ENCODE peak calls at places on chromosomes 12 and 14, in four cellular contexts. T is K562, J is stomach, A is Peyer's patch. W is an unnamed sample.

GRCh38 chr14:51865953-51866747 is 5.7 kb downstream of the GNG2 start:
- DNase-seq in A (no peak), T (no peak), J (no peak), W (no peak)

GRCh38 chr12:124259168-124260066 is 35.5 kb upstream of the RFLNA start:
- DNase-seq in A (no peak), J (no peak), T (peak; percentile 62), W (no peak)

GRCh38 chr12:28237423-28237822 is 47.2 kb downstream of the CCDC91 start:
- DNase-seq in A (no peak), J (no peak), T (no peak), W (no peak)

GRCh38 chr14:30915596-30915995 is 41.2 kb downstream of the COCH start:
- DNase-seq in J (no peak), T (no peak), A (no peak), W (no peak)

GRCh38 chr12:8780389-8780788 is 42.0 kb upstream of the A2ML1 start:
- DNase-seq in A (no peak), T (peak; percentile 15), J (no peak), W (peak; percentile 18)

GRCh38 chr12:124028560-124028935 is 55.5 kb downstream of the ZNF664 start:
- DNase-seq in J (no peak), A (no peak), T (no peak), W (no peak)

GRCh38 chr12:49655595-49656236 is 32.4 kb downstream of the PRPF40B start:
- DNase-seq in J (no peak), T (no peak), A (no peak), W (no peak)

GRCh38 chr12:40198601-40199000 is 26.2 kb upstream of the LRRK2 start:
- DNase-seq in J (no peak), T (no peak), A (no peak), W (no peak)

GRCh38 chr12:72865921-72866320 is 593.8 kb downstream of the TRHDE start:
- DNase-seq in A (no peak), T (no peak), J (no peak), W (no peak)

GRCh38 chr12:75116611-75117010 is 93.0 kb downstream of the KCNC2 start:
- DNase-seq in T (no peak), J (no peak), A (no peak), W (no peak)

GRCh38 chr12:62600038-62600437 is 133.4 kb downstream of the MON2 start:
- DNase-seq in J (no peak), T (no peak), A (no peak), W (no peak)

GRCh38 chr14:71143391-71144290 is 236.4 kb downstream of the PCNX1 start:
- DNase-seq in A (no peak), J (no peak), T (peak; percentile 19), W (peak; percentile 64)

GRCh38 chr12:32753605-32754004 is 2.1 kb downstream of the YARS2 start:
- DNase-seq in A (no peak), T (no peak), J (no peak), W (no peak)

GRCh38 chr12:32756476-32757158 is 920 bp upstream of the YARS2 start:
- DNase-seq in T (no peak), A (no peak), J (no peak), W (no peak)

GRCh38 chr12:32755051-32755653 is 545 bp downstream of the YARS2 start:
- DNase-seq in J (peak; percentile 72), T (peak; percentile 66), A (peak; percentile 83), W (peak; percentile 41)

GRCh38 chr12:32755654-32756475 is at the start of gene YARS2:
- DNase-seq in J (peak; percentile 97), T (peak; percentile 89), A (peak; percentile 88), W (peak; percentile 95)

DNA sequence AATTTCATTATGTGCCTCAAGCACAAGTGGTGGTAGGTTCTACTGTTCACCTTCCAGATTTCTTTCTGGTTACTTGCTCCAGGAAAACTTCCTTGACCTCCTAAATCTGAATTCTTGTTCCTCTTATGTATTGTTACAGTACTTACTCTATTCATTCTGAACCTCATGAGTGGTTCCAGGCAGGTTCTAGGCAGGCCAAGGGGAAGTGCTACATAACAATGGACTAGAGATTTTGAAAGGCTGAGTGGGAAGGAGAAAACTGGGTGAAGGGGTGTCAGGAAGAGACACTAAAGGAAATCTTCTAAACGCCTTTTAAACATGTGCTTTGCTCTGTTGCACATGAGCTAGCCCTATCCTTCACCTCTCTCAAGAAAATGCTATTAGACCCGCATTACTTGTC is 1.6 kb downstream of the YARS2 start:
- DNase-seq in A (no peak), J (no peak), T (no peak), W (no peak)
- H3K4me3 ChIP-seq in A (peak overlapping the region; percentile 87), J (peak overlapping the region; percentile 91), T (peak overlapping the region; percentile 73), W (peak overlapping the region; percentile 100)

GRCh38 chr14:103074699-103075341 is 9.2 kb upstream of the LBHD2 start:
- DNase-seq in J (peak; percentile 74), T (peak; percentile 85), A (peak; percentile 77), W (no peak)
- H3K4me3 ChIP-seq in J (peak overlapping the region; percentile 44), T (peak overlapping the region; percentile 44), A (peak overlapping the region; percentile 55), W (peak overlapping the region; percentile 46)

DNA sequence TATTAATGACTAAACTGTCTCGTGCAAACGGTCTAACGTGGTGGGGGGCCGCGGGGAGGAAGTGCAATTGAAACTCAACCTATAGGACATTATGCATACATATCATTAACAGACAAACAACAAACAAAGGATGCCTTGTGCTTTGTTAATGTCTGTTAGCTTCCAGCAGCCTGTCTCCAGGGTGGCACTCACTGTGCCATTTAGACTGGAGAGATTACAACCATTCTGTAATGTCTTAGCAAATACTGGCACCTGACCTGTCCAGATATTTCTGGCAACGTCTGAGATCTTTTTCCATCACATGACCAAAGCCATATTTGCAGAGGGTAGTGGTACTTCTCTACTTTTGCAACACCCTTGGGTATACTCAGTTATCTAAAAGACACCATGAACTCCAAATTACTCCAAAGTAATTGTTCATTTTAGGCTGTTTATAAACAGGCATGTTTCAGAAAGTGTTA is 11.6 kb downstream of the BHLHE41 start:
- DNase-seq in J (no peak), A (no peak), T (no peak), W (no peak)
- H3K4me3 ChIP-seq in J (no peak overlapping the region), A (no peak overlapping the region), T (no peak overlapping the region), W (no peak overlapping the region)

DNA sequence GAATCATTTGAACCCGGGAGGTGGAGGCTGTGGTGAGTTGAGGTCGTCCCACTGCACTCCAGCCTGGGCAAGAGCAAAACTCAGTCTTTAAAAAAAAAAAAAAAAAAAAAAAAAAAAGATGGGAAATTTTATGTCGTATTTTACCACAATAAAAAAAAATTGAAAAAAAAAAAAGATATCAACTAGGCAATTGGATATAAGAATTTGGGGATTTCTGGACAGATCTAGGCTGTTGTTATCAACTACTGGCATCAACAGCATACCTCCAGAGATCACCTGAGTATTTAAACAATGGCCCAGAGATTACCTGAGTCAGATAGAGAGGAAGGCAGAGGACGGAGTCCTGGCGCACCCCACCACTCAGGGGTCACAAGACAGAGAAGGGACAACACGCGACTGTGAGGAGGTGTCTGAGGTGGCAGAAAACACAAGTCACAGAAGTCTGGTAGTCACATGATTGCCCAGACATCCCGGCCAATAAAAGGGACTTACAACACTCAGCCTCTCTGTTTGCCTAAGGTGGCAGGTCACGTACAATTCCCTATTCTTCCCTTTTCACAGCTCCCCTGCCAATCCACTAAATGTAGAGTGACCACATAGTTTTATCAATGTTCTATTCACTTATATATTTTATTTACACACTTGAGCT is 1.8 kb downstream of the SPRING1 start:
- DNase-seq in A (no peak), J (peak; percentile 64), T (no peak), W (no peak)
- H3K4me3 ChIP-seq in A (peak overlapping the region; percentile 97), J (peak overlapping the region; percentile 71), T (no peak overlapping the region), W (peak overlapping the region; percentile 71)

GRCh38 chr14:104931771-104932675 is 7.3 kb downstream of the PLD4 start:
- DNase-seq in T (no peak), J (no peak), A (peak; percentile 48), W (no peak)

GRCh38 chr14:104934380-104934733 is 9.7 kb downstream of the PLD4 start:
- DNase-seq in A (no peak), T (no peak), J (no peak), W (no peak)

GRCh38 chr14:104932676-104933631 is 8.3 kb downstream of the PLD4 start:
- DNase-seq in T (peak; percentile 85), J (peak; percentile 88), A (peak; percentile 82), W (peak; percentile 25)

GRCh38 chr14:104935026-104935650 is 10.5 kb downstream of the PLD4 start:
- DNase-seq in T (no peak), J (no peak), A (peak; percentile 27), W (no peak)

GRCh38 chr14:104933721-104934379 is 9.2 kb downstream of the PLD4 start:
- DNase-seq in T (peak; percentile 25), A (peak; percentile 40), J (no peak), W (no peak)
- H3K4me3 ChIP-seq in T (no peak overlapping the region), A (peak overlapping the region; percentile 50), J (peak overlapping the region; percentile 70), W (no peak overlapping the region)

GRCh38 chr14:102988054-102988453 is 65.6 kb downstream of the AMN start:
- DNase-seq in J (no peak), A (no peak), T (no peak), W (no peak)

GRCh38 chr14:102985665-102986064 is 63.2 kb downstream of the AMN start:
- DNase-seq in J (no peak), A (no peak), T (no peak), W (no peak)

GRCh38 chr14:102983496-102983895 is 61.0 kb downstream of the AMN start:
- DNase-seq in A (no peak), J (no peak), T (no peak), W (no peak)

GRCh38 chr14:102984336-102985102 is 62.1 kb downstream of the AMN start:
- DNase-seq in T (no peak), A (no peak), J (no peak), W (no peak)

GRCh38 chr14:102986810-102987579 is 64.5 kb downstream of the AMN start:
- DNase-seq in J (no peak), T (no peak), A (no peak), W (no peak)
- H3K4me3 ChIP-seq in J (no peak overlapping the region), T (no peak overlapping the region), A (no peak overlapping the region), W (no peak overlapping the region)

GRCh38 chr12:122082621-122083356 is 4.2 kb downstream of the MLXIP start:
- DNase-seq in A (peak; percentile 15), T (no peak), J (no peak), W (no peak)

GRCh38 chr12:122081108-122081696 is 2.6 kb downstream of the MLXIP start:
- DNase-seq in T (no peak), J (no peak), A (peak; percentile 55), W (no peak)

GRCh38 chr12:122079532-122080081 is 1.1 kb downstream of the MLXIP start:
- DNase-seq in J (no peak), T (no peak), A (peak; percentile 54), W (no peak)

GRCh38 chr12:122080149-122081107 is 1.9 kb downstream of the MLXIP start:
- DNase-seq in A (peak; percentile 57), J (peak; percentile 54), T (no peak), W (peak; percentile 75)

GRCh38 chr12:122081697-122082221 is 3.2 kb downstream of the MLXIP start:
- DNase-seq in J (no peak), A (peak; percentile 47), T (no peak), W (no peak)
- H3K4me3 ChIP-seq in J (peak overlapping the region; percentile 76), A (peak overlapping the region; percentile 93), T (peak overlapping the region; percentile 74), W (peak overlapping the region; percentile 90)

GRCh38 chr14:50647753-50648152 is 20.4 kb downstream of the SAV1 start:
- DNase-seq in J (no peak), A (no peak), T (no peak), W (no peak)

GRCh38 chr14:50649691-50650090 is 18.4 kb downstream of the SAV1 start:
- DNase-seq in T (no peak), A (no peak), J (no peak), W (no peak)

DNA sequence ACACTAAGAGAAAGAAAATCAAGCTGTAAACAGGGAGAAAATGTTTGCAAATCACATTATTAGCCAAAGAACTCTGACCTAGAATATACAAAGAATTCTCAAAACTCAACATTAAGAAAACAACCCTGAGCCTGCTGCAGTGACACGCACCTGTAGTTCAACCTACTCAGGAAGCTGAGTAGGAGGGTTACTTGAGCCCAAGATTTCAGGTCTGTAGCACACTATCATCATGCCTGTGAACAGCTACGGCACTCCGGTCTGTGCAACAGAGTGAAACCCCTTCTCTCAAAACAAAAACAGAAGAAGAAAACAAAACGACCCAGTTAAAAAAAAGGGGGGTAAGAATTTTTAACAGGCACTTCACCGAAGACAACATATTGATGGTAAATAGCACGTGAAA is 20.8 kb downstream of the SAV1 start:
- DNase-seq in J (no peak), A (no peak), T (no peak), W (no peak)
- H3K4me3 ChIP-seq in J (no peak overlapping the region), A (no peak overlapping the region), T (no peak overlapping the region), W (no peak overlapping the region)

W was measured in skeletal muscle cell.